ENCODE peak calls at places on chromosomes 2 and 18, in eight cellular contexts. V, C, O, A, S, J, B and N are unnamed samples.

GRCh38 chr2:45761660-45762059 is 110.2 kb downstream of the PRKCE start:
- DNase-seq in V (no peak), C (no peak), O (no peak), A (no peak), S (no peak), J (no peak), B (no peak), N (no peak)

GRCh38 chr18:79877163-79878091 is 74.0 kb downstream of the SLC66A2 start:
- DNase-seq in V (no peak), C (no peak), O (peak; percentile 63), A (no peak), S (no peak), J (no peak), B (no peak), N (no peak)

GRCh38 chr2:97805776-97806175 is 92.4 kb downstream of the ZAP70 start:
- DNase-seq in V (no peak), C (no peak), O (no peak), A (no peak), S (no peak), J (no peak), B (no peak), N (no peak)

GRCh38 chr2:38635139-38635538 is 30.8 kb upstream of the GALM start:
- DNase-seq in V (no peak), C (no peak), O (no peak), A (no peak), S (no peak), J (no peak), B (no peak), N (no peak)

GRCh38 chr2:190117305-190117704 is 54.8 kb upstream of the MSTN start:
- DNase-seq in V (no peak), C (no peak), O (no peak), A (no peak), S (no peak), J (no peak), B (no peak), N (no peak)

GRCh38 chr2:151363709-151364108 is 6.3 kb downstream of the TNFAIP6 start:
- DNase-seq in V (peak; percentile 40), C (no peak), O (no peak), A (no peak), S (no peak), J (no peak), B (no peak), N (no peak)

GRCh38 chr2:215423234-215423633 is 12.6 kb downstream of the FN1 start:
- DNase-seq in V (peak; percentile 80), C (no peak), O (no peak), A (no peak), S (no peak), J (no peak), B (no peak), N (no peak)

GRCh38 chr2:204538179-204539009 is 6.9 kb upstream of the PARD3B start:
- DNase-seq in V (peak; percentile 93), C (peak; percentile 96), O (no peak), A (no peak), S (no peak), J (no peak), B (peak; percentile 54), N (no peak)

GRCh38 chr18:49963217-49963616 is 149.9 kb upstream of the ACAA2 start:
- DNase-seq in V (no peak), C (no peak), O (no peak), A (no peak), S (no peak), J (no peak), B (no peak), N (no peak)

GRCh38 chr2:37688771-37689468 is 17.5 kb upstream of the CDC42EP3 start:
- DNase-seq in V (peak; percentile 50), C (peak; percentile 91), O (no peak), A (peak; percentile 66), S (no peak), J (peak; percentile 74), B (no peak), N (no peak)

GRCh38 chr2:23599691-23600090 is 214.7 kb downstream of the KLHL29 start:
- DNase-seq in V (no peak), C (no peak), O (peak; percentile 22), A (no peak), S (no peak), J (no peak), B (no peak), N (no peak)

GRCh38 chr18:34222396-34223163 is 2.1 kb downstream of the NOL4 start:
- DNase-seq in V (peak; percentile 34), C (no peak), O (peak; percentile 70), A (no peak), S (no peak), J (no peak), B (no peak), N (no peak)

GRCh38 chr2:101474752-101475384 is at the start of gene RFX8:
- DNase-seq in V (no peak), C (peak; percentile 95), O (no peak), A (no peak), S (no peak), J (peak; percentile 21), B (no peak), N (no peak)

GRCh38 chr2:231709636-231709980 is 1.3 kb downstream of the PTMA start:
- DNase-seq in V (peak; percentile 27), C (no peak), O (peak; percentile 92), A (peak; percentile 62), S (peak; percentile 54), J (peak; percentile 45), B (peak; percentile 56), N (no peak)

GRCh38 chr2:38581193-38582147 is 21.3 kb downstream of the HNRNPLL start:
- DNase-seq in V (peak; percentile 74), C (peak; percentile 82), O (no peak), A (peak; percentile 83), S (peak; percentile 36), J (peak; percentile 34), B (no peak), N (no peak)

GRCh38 chr2:148674063-148675020 is 29.8 kb downstream of the EPC2 start:
- DNase-seq in V (peak; percentile 29), C (peak; percentile 77), O (no peak), A (peak; percentile 44), S (no peak), J (no peak), B (no peak), N (no peak)

GRCh38 chr18:6750411-6750810 is 20.9 kb downstream of the ARHGAP28 start:
- DNase-seq in V (no peak), C (no peak), O (no peak), A (no peak), S (no peak), J (no peak), B (no peak), N (no peak)

GRCh38 chr2:230777681-230778080 is 65.0 kb downstream of the CAB39 start:
- DNase-seq in V (peak; percentile 77), C (peak; percentile 44), O (no peak), A (no peak), S (no peak), J (no peak), B (no peak), N (no peak)

GRCh38 chr18:63604791-63605567 is 17.8 kb downstream of the SERPINB13 start:
- DNase-seq in V (no peak), C (peak; percentile 17), O (no peak), A (peak; percentile 16), S (no peak), J (no peak), B (no peak), N (peak; percentile 9)

GRCh38 chr2:24621779-24622538 is 130.9 kb downstream of the NCOA1 start:
- DNase-seq in V (no peak), C (no peak), O (no peak), A (no peak), S (no peak), J (no peak), B (no peak), N (no peak)

DNA sequence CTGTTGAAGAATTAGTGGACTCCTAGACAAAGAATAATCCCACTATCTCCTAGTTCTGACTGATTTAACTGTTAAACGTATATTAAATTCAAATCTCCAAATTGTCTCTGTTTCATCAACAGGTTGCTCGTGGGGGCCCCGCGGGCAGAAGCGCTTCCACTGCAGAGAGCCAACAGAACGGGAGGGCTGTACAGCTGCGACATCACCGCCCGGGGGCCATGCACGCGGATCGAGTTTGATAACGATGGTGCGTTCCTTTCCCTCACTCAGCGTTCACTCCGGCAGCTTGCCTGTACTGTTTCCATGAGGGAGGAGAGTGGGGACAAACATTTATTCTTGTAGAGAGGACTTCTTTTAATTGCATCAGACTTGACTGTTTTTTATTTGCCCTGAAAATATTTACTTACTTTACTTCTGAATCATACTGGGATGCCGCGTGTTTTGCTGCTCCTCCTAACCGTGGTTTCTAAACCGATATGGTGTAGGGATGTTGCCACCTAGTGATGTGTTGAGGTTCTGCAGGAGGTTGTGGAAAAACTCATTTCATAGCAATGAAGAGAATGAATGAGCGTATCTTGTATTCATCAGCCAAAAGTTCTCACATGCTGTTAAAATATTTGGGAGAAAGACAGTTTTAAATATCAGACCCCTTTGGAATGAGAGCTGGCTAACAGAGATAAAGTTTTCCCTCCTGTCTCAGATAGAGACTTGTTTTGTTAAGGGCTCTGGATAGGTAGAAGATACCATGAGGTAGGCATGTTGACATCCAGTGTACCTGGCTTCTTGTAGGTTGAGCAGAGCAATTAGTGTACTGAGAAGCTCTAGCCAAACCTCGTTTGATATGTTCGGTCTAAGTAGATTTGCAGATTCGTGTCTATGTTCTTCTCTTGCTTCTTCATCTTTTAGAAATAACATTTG is 38.3 kb downstream of the ITGA6 start:
- DNase-seq in V (peak; percentile 79), C (peak; percentile 89), O (peak; percentile 80), A (peak; percentile 87), S (peak; percentile 83), J (peak; percentile 84), B (peak; percentile 82), N (peak; percentile 47)
- TF ChIP-seq POLR2A in V (no peak), C (peak; percentile 39), O (no peak), A (no peak), S (no peak), J (no peak), B (no peak), N (no peak)

GRCh38 chr18:75810481-75810880 is 383.0 kb upstream of the SMIM21 start:
- DNase-seq in V (no peak), C (no peak), O (no peak), A (no peak), S (no peak), J (no peak), B (no peak), N (no peak)

GRCh38 chr18:75815767-75816166 is 388.3 kb upstream of the SMIM21 start:
- DNase-seq in V (no peak), C (no peak), O (no peak), A (no peak), S (no peak), J (no peak), B (no peak), N (no peak)

GRCh38 chr18:75809392-75809791 is 381.9 kb upstream of the SMIM21 start:
- DNase-seq in V (no peak), C (no peak), O (no peak), A (no peak), S (peak; percentile 16), J (no peak), B (no peak), N (no peak)

GRCh38 chr18:75811156-75811555 is 383.7 kb upstream of the SMIM21 start:
- DNase-seq in V (no peak), C (no peak), O (no peak), A (no peak), S (no peak), J (no peak), B (no peak), N (no peak)
- TF ChIP-seq POLR2A in V (no peak), C (no peak), O (no peak), A (no peak), S (no peak), J (no peak), B (no peak), N (no peak)

GRCh38 chr2:241102239-241102803 is at the start of gene MTERF4:
- DNase-seq in V (peak; percentile 78), C (peak; percentile 76), O (peak; percentile 98), A (peak; percentile 89), S (peak; percentile 92), J (peak; percentile 80), B (peak; percentile 92), N (peak; percentile 85)
- TF ChIP-seq POLR2A in V (peak; percentile 89), C (no peak), O (no peak), A (peak; percentile 85), S (peak; percentile 90), J (peak; percentile 58), B (no peak), N (peak; percentile 75)

GRCh38 chr2:69386789-69387734 is at the start of gene GFPT1:
- DNase-seq in V (peak; percentile 97), C (peak; percentile 93), O (peak; percentile 98), A (peak; percentile 95), S (peak; percentile 97), J (peak; percentile 92), B (peak; percentile 98), N (peak; percentile 87)
- TF ChIP-seq POLR2A in V (peak; percentile 52), C (peak; percentile 90), O (no peak), A (peak; percentile 81), S (peak; percentile 93), J (peak; percentile 92), B (no peak), N (peak; percentile 85)